ENCODE peak calls at places on chromosomes 3 and 15, in seven cellular contexts. R is cardiac muscle cell; C is CD4-positive, CD25-positive, alpha-beta regulatory T cell; J is tibial nerve; Z is pancreas; L is BE2C; U is neural progenitor cell. Q is an unnamed sample. For H3K9me3, the result is how much of the 10 kb centered on the place peaks cover.

GRCh38 chr3:197730200-197730599 is 6.5 kb downstream of the RUBCN start:
- DNase-seq in R (no peak), C (peak), J (no peak), Z (no peak), L (no peak), U (no peak), Q (no peak)

GRCh38 chr3:42122261-42123011 is 31.3 kb downstream of the TRAK1 start:
- DNase-seq in R (no peak), C (no peak), J (no peak), Z (no peak), L (no peak), U (no peak), Q (no peak)

GRCh38 chr15:87707581-87708130 is 548.9 kb downstream of the NTRK3 start:
- DNase-seq in R (peak), C (no peak), J (no peak), Z (no peak), L (no peak), U (no peak), Q (no peak)

GRCh38 chr3:81951106-81951505 is 189.7 kb upstream of the GBE1 start:
- DNase-seq in R (no peak), C (no peak), J (no peak), Z (no peak), L (no peak), U (no peak), Q (no peak)

GRCh38 chr3:71702131-71703024 is 22.8 kb downstream of the EIF4E3 start:
- DNase-seq in R (no peak), C (peak), J (no peak), Z (no peak), L (no peak), U (no peak), Q (no peak)

GRCh38 chr15:44243146-44243545 is 45.4 kb upstream of the GOLM2 start:
- DNase-seq in R (no peak), C (no peak), J (no peak), Z (no peak), L (peak), U (no peak), Q (no peak)

GRCh38 chr3:156106721-156107373 is 13.5 kb upstream of the KCNAB1 start:
- DNase-seq in R (peak), C (no peak), J (no peak), Z (no peak), L (no peak), U (peak), Q (no peak)

GRCh38 chr15:89019436-89019835 is 68.8 kb upstream of the ABHD2 start:
- DNase-seq in R (no peak), C (no peak), J (no peak), Z (no peak), L (no peak), U (no peak), Q (no peak)

GRCh38 chr15:86002444-86002843 is 77.2 kb upstream of the AGBL1 start:
- DNase-seq in R (no peak), C (no peak), J (no peak), Z (no peak), L (no peak), U (no peak), Q (no peak)

GRCh38 chr3:31639828-31640227 is 107.1 kb downstream of the STT3B start:
- DNase-seq in R (no peak), C (no peak), J (no peak), Z (no peak), L (no peak), U (peak), Q (no peak)

GRCh38 chr3:30124435-30125390 is 481.7 kb upstream of the TGFBR2 start:
- DNase-seq in R (peak), C (no peak), J (no peak), Z (no peak), L (peak), U (peak), Q (no peak)

GRCh38 chr3:108899530-108899929 is 54.1 kb downstream of the GUCA1C start:
- DNase-seq in R (no peak), C (no peak), J (no peak), Z (no peak), L (no peak), U (peak), Q (no peak)

GRCh38 chr3:36166477-36166876 is 213.8 kb upstream of the STAC start:
- DNase-seq in R (no peak), C (no peak), J (no peak), Z (no peak), L (no peak), U (no peak), Q (no peak)

GRCh38 chr3:73683706-73684105 is 59.0 kb upstream of the PDZRN3 start:
- DNase-seq in R (no peak), C (no peak), J (no peak), Z (no peak), L (no peak), U (peak), Q (no peak)

GRCh38 chr3:124586126-124587052 is 143.9 kb upstream of the UMPS start:
- DNase-seq in R (peak), C (no peak), J (no peak), Z (peak), L (no peak), U (peak), Q (no peak)

GRCh38 chr3:57944313-57944580 is 64.0 kb upstream of the FLNB start:
- DNase-seq in R (no peak), C (no peak), J (no peak), Z (no peak), L (no peak), U (no peak), Q (no peak)

GRCh38 chr15:85760531-85761371 is 34.0 kb downstream of the KLHL25 start:
- DNase-seq in R (no peak), C (no peak), J (no peak), Z (peak), L (no peak), U (no peak), Q (no peak)

GRCh38 chr3:137947120-137947519 is 62.8 kb upstream of the CLDN18 start:
- DNase-seq in R (no peak), C (no peak), J (no peak), Z (no peak), L (no peak), U (no peak), Q (no peak)

GRCh38 chr15:68844856-68845550 is 24.3 kb upstream of the ANP32A start:
- DNase-seq in R (no peak), C (no peak), J (no peak), Z (no peak), L (no peak), U (no peak), Q (no peak)

GRCh38 chr3:72336821-72337479 is 511.3 kb downstream of the SHQ1 start:
- DNase-seq in R (peak), C (no peak), J (peak), Z (no peak), L (peak), U (peak), Q (peak)

GRCh38 chr3:114441386-114441785 is 147.6 kb downstream of the TIGIT start:
- DNase-seq in R (no peak), C (no peak), J (no peak), Z (no peak), L (no peak), U (no peak), Q (no peak)

GRCh38 chr3:187291512-187292132 is at the start of gene MASP1:
- DNase-seq in R (peak), C (no peak), J (no peak), Z (no peak), L (no peak), U (peak), Q (no peak)

GRCh38 chr15:101723161-101723873 is 956 bp downstream of the TARS3 start:
- DNase-seq in R (no peak), C (peak), J (no peak), Z (no peak), L (no peak), U (no peak), Q (no peak)

GRCh38 chr3:120114981-120115380 is 20.7 kb upstream of the GSK3B start:
- DNase-seq in R (no peak), C (no peak), J (no peak), Z (no peak), L (no peak), U (no peak), Q (no peak)

GRCh38 chr3:146052791-146053310 is 108.1 kb downstream of the PLOD2 start:
- DNase-seq in R (no peak), C (no peak), J (no peak), Z (no peak), L (no peak), U (no peak), Q (no peak)

GRCh38 chr3:10389341-10389740 is 68.4 kb upstream of the SEC13 start:
- DNase-seq in R (no peak), C (no peak), J (no peak), Z (no peak), L (no peak), U (no peak), Q (no peak)
- H3K9me3 ChIP-seq in R (under half), C (under half), J (under half), Z (under half), L (under half), U (under half), Q (under half)

GRCh38 chr3:100047455-100048141 is 66.7 kb downstream of the FILIP1L start:
- DNase-seq in R (no peak), C (no peak), J (no peak), Z (no peak), L (no peak), U (peak), Q (no peak)
- H3K4me3 ChIP-seq in R (no peak), C (no peak), J (no peak), Z (no peak), L (no peak), U (no peak), Q (no peak)

DNA sequence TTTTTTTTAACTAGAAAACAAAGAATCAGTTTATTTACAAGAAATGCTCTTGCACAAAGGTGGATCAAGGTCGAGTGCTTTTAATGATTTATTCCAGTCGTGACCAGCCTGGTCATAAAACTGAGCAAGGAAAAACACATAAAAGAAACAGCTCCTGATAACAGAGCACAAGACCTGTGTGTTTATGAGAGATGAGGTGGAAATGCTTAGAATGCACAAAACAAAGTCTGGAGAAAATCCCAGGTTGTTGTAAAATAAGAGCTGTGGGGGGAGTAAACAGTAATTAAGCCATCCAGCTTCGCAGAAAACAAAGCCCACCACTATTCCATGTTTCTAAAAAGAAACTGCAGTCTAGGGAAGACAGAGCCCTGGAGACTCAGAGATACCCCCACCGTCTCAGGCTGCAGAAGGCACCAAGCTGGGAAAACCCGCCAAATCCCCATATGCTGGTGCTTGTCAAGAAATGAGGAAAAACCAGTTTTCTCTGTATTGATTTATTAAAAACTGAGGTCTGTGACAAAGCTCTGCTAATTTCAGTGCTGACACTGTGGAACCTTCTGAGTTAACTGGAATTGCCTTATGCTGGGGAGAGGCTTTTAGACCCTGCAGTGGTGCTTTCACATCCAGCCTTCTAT is 139.3 kb downstream of the ADAMTS17 start:
- DNase-seq in R (no peak), C (no peak), J (no peak), Z (no peak), L (no peak), U (no peak), Q (no peak)
- H3K9me3 ChIP-seq in R (under half), C (under half), J (under half), Z (under half), L (under half), U (under half), Q (under half)

GRCh38 chr3:11602441-11602840 is 41.3 kb downstream of the VGLL4 start:
- DNase-seq in R (no peak), C (no peak), J (no peak), Z (no peak), L (no peak), U (no peak), Q (no peak)

GRCh38 chr3:11601446-11602241 is 42.1 kb downstream of the VGLL4 start:
- DNase-seq in R (no peak), C (no peak), J (no peak), Z (no peak), L (no peak), U (no peak), Q (peak)

GRCh38 chr3:11603628-11604027 is 40.1 kb downstream of the VGLL4 start:
- DNase-seq in R (no peak), C (no peak), J (peak), Z (no peak), L (no peak), U (no peak), Q (peak)

GRCh38 chr3:11602886-11603285 is 40.8 kb downstream of the VGLL4 start:
- DNase-seq in R (no peak), C (no peak), J (no peak), Z (no peak), L (no peak), U (no peak), Q (no peak)

GRCh38 chr3:11600501-11601282 is 43.0 kb downstream of the VGLL4 start:
- DNase-seq in R (peak), C (no peak), J (peak), Z (no peak), L (no peak), U (peak), Q (peak)
- H3K4me3 ChIP-seq in R (no peak), C (no peak), J (no peak), Z (no peak), L (no peak), U (no peak), Q (no peak)

DNA sequence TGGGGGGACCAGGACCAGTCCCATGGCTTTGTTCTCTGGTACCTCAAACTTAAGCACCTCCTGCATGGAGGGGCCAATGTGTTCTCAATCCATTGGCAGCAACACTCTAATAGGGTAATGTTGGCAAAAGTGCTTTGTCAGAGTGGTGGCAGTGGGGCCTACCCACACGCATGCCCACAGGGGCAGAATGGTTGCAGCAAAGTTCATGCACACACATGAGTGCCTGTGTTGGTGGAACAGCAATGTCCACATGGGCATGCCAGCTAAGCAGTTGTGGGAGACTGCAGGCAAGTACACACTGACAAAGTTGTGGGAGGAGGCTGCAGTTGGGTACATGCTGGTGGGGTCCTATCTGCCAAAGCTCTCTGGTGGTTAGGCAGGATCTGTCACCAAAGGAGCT is 645.2 kb downstream of the ZNF385D start:
- DNase-seq in R (no peak), C (no peak), J (no peak), Z (no peak), L (no peak), U (no peak), Q (no peak)
- H3K9me3 ChIP-seq in R (under half), C (under half), J (under half), Z (under half), L (under half), U (under half), Q (under half)

DNA sequence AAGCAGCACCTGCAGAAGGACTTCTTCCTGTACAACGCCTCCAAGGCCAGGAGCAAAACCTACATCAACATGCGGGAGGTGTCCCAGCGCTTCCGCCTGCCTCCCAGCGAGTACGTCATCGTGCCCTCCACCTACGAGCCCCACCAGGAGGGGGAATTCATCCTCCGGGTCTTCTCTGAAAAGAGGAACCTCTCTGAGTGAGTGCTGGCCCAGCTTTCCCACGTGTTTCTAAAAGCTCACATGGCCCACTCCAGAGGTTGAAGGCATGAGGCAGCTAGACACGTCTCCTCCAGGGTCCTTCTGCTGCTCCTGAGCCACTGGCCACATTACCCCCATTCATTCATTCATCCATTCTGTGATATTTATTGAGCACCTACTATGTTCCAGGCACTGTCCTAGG is 43.5 kb downstream of the CAPN3 start:
- DNase-seq in R (no peak), C (no peak), J (no peak), Z (no peak), L (no peak), U (no peak), Q (no peak)
- H3K4me3 ChIP-seq in R (no peak), C (no peak), J (no peak), Z (no peak), L (no peak), U (no peak), Q (no peak)

DNA sequence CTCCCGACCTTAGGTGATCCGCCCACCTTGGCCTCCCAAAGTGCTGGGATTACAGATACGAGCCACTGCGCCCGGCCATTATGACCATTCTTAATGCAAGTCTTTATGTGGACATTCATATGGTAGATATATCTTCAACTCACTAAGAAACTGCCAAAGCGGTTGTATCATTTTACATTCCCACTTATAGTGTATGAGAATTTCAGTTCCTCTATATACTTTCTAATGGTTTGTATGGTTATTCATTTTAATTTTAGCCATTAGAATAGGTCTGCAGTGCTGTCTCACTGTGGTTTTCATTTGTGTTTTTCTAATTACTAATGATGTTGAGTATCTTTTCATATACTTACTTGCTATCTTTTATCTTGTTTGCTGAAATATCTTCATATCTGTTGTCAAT is 32.5 kb downstream of the TCF12 start:
- DNase-seq in R (no peak), C (no peak), J (no peak), Z (no peak), L (no peak), U (no peak), Q (no peak)
- H3K9me3 ChIP-seq in R (under half), C (under half), J (under half), Z (under half), L (under half), U (under half), Q (under half)

GRCh38 chr3:52022323-52023100 is 26.8 kb upstream of the RPL29 start:
- DNase-seq in R (peak), C (no peak), J (no peak), Z (no peak), L (peak), U (peak), Q (no peak)
- H3K4me3 ChIP-seq in R (no peak), C (no peak), J (no peak), Z (no peak), L (peak), U (no peak), Q (peak)

GRCh38 chr3:183081459-183082183 is 17.7 kb downstream of the MCCC1 start:
- DNase-seq in R (no peak), C (no peak), J (no peak), Z (no peak), L (no peak), U (no peak), Q (no peak)
- H3K9me3 ChIP-seq in R (under half), C (under half), J (under half), Z (under half), L (under half), U (under half), Q (under half)

GRCh38 chr3:112651516-112651915 is 10.6 kb upstream of the CCDC80 start:
- DNase-seq in R (no peak), C (no peak), J (no peak), Z (no peak), L (no peak), U (no peak), Q (no peak)

GRCh38 chr3:112654979-112655378 is 14.0 kb upstream of the CCDC80 start:
- DNase-seq in R (no peak), C (no peak), J (no peak), Z (no peak), L (no peak), U (no peak), Q (no peak)

GRCh38 chr3:112654492-112654891 is 13.5 kb upstream of the CCDC80 start:
- DNase-seq in R (no peak), C (no peak), J (no peak), Z (no peak), L (no peak), U (no peak), Q (no peak)

GRCh38 chr3:112653881-112654300 is 12.9 kb upstream of the CCDC80 start:
- DNase-seq in R (no peak), C (no peak), J (no peak), Z (no peak), L (no peak), U (no peak), Q (peak)

DNA sequence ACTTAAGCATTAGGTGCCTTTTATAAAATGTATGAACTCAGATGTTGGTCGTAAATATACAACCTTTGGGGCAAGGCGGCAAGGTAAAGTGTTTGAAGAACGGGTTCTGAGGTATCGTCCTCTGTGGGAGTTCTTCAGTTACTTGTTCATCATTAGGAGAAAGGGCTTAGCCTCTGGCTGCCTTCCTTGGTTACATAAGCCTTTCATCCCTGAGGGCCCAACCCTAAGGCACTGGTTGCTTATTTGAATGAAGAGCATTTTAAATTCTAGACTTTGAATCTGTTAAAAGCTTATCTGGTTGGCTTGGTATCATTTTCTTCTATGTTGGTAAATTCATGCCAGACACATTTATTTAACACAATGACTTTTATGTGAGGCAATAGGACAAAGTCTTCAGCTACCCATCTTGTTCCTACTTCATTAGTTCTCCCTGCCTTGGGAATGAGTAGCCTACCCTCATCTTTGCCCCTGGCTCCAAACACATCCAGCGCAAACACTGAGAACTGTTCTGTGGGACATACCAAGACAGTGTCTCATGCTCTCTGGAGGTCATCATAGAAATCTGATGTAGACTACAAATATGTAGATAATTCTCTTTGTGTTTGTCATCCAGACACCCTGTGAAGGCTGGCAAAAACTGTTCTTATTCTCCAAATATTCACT is 12.4 kb upstream of the CCDC80 start:
- DNase-seq in R (no peak), C (no peak), J (no peak), Z (no peak), L (no peak), U (no peak), Q (peak)
- H3K4me3 ChIP-seq in R (no peak), C (no peak), J (no peak), Z (no peak), L (no peak), U (no peak), Q (no peak)

Q was measured in right atrium auricular region.